ENCODE peak calls at places on chromosome 9, in four cellular contexts. One of them, this sample, is unnamed.

GRCh38 chr9:35760651-35761050 is 6.6 kb upstream of the MSMP start:
- DNase-seq in CD4-positive, alpha-beta T cell: no peak
- DNase-seq in Calu3: peak; percentile 72
- DNase-seq in NB4: no peak
- DNase-seq in this sample: no peak

GRCh38 chr9:14031015-14031414 is 282.9 kb downstream of the NFIB start:
- DNase-seq in CD4-positive, alpha-beta T cell: no peak
- DNase-seq in Calu3: no peak
- DNase-seq in NB4: no peak
- DNase-seq in this sample: no peak

GRCh38 chr9:706073-706472 is 135.4 kb upstream of the DMRT1 start:
- DNase-seq in CD4-positive, alpha-beta T cell: no peak
- DNase-seq in Calu3: no peak
- DNase-seq in NB4: peak; percentile 46
- DNase-seq in this sample: no peak

GRCh38 chr9:129270205-129270604 is 92.1 kb upstream of the IER5L start:
- DNase-seq in CD4-positive, alpha-beta T cell: peak; percentile 46
- DNase-seq in Calu3: no peak
- DNase-seq in NB4: no peak
- DNase-seq in this sample: no peak

GRCh38 chr9:109182940-109183798 is 16.1 kb upstream of the FRRS1L start:
- DNase-seq in CD4-positive, alpha-beta T cell: no peak
- DNase-seq in Calu3: peak; percentile 61
- DNase-seq in NB4: peak; percentile 26
- DNase-seq in this sample: no peak

GRCh38 chr9:110752766-110753165 is 84.2 kb downstream of the MUSK start:
- DNase-seq in CD4-positive, alpha-beta T cell: no peak
- DNase-seq in Calu3: peak; percentile 47
- DNase-seq in NB4: no peak
- DNase-seq in this sample: no peak

GRCh38 chr9:137813651-137814415 is 63.7 kb upstream of the CACNA1B start:
- DNase-seq in CD4-positive, alpha-beta T cell: no peak
- DNase-seq in Calu3: no peak
- DNase-seq in NB4: no peak
- DNase-seq in this sample: no peak

GRCh38 chr9:128372188-128372641 is 1.0 kb downstream of the URM1 start:
- DNase-seq in CD4-positive, alpha-beta T cell: no peak
- DNase-seq in Calu3: no peak
- DNase-seq in NB4: peak; percentile 15
- DNase-seq in this sample: no peak

GRCh38 chr9:18071651-18072060 is 402.3 kb upstream of the ADAMTSL1 start:
- DNase-seq in CD4-positive, alpha-beta T cell: no peak
- DNase-seq in Calu3: no peak
- DNase-seq in NB4: no peak
- DNase-seq in this sample: no peak

GRCh38 chr9:136363606-136364368 is at the start of gene DNLZ:
- DNase-seq in CD4-positive, alpha-beta T cell: peak; percentile 88
- DNase-seq in Calu3: peak; percentile 85
- DNase-seq in NB4: peak; percentile 90
- DNase-seq in this sample: peak; percentile 78

GRCh38 chr9:119834064-119834620 is 464.9 kb upstream of the BRINP1 start:
- DNase-seq in CD4-positive, alpha-beta T cell: no peak
- DNase-seq in Calu3: no peak
- DNase-seq in NB4: no peak
- DNase-seq in this sample: no peak

GRCh38 chr9:114287763-114288232 is 35.1 kb upstream of the ORM1 start:
- DNase-seq in CD4-positive, alpha-beta T cell: no peak
- DNase-seq in Calu3: no peak
- DNase-seq in NB4: no peak
- DNase-seq in this sample: no peak

GRCh38 chr9:77750981-77751340 is 102.8 kb upstream of the GNA14 start:
- DNase-seq in CD4-positive, alpha-beta T cell: no peak
- DNase-seq in Calu3: no peak
- DNase-seq in NB4: no peak
- DNase-seq in this sample: no peak

GRCh38 chr9:130530932-130531331 is 48.4 kb upstream of the FUBP3 start:
- DNase-seq in CD4-positive, alpha-beta T cell: no peak
- DNase-seq in Calu3: no peak
- DNase-seq in NB4: no peak
- DNase-seq in this sample: no peak

GRCh38 chr9:112371060-112371459 is 8.8 kb upstream of the HSDL2 start:
- DNase-seq in CD4-positive, alpha-beta T cell: no peak
- DNase-seq in Calu3: no peak
- DNase-seq in NB4: no peak
- DNase-seq in this sample: no peak

GRCh38 chr9:5714501-5715401 is 85.8 kb downstream of the RIC1 start:
- DNase-seq in CD4-positive, alpha-beta T cell: no peak
- DNase-seq in Calu3: peak; percentile 30
- DNase-seq in NB4: no peak
- DNase-seq in this sample: no peak

GRCh38 chr9:112360047-112360804 is 19.7 kb upstream of the HSDL2 start:
- DNase-seq in CD4-positive, alpha-beta T cell: no peak
- DNase-seq in Calu3: no peak
- DNase-seq in NB4: no peak
- DNase-seq in this sample: no peak

GRCh38 chr9:74304598-74304997 is 192.5 kb upstream of the RORB start:
- DNase-seq in CD4-positive, alpha-beta T cell: no peak
- DNase-seq in Calu3: no peak
- DNase-seq in NB4: no peak
- DNase-seq in this sample: no peak

GRCh38 chr9:77647659-77648457 is at the start of gene GNA14:
- DNase-seq in CD4-positive, alpha-beta T cell: no peak
- DNase-seq in Calu3: peak; percentile 5
- DNase-seq in NB4: no peak
- DNase-seq in this sample: no peak

GRCh38 chr9:82679488-82679887 is 383.5 kb downstream of the RASEF start:
- DNase-seq in CD4-positive, alpha-beta T cell: no peak
- DNase-seq in Calu3: no peak
- DNase-seq in NB4: no peak
- DNase-seq in this sample: no peak

GRCh38 chr9:16726023-16726422 is 144.4 kb downstream of the BNC2 start:
- DNase-seq in CD4-positive, alpha-beta T cell: no peak
- DNase-seq in Calu3: no peak
- DNase-seq in NB4: peak; percentile 61
- DNase-seq in this sample: no peak

GRCh38 chr9:97475079-97475478 is 26.4 kb upstream of the TMOD1 start:
- DNase-seq in CD4-positive, alpha-beta T cell: no peak
- DNase-seq in Calu3: no peak
- DNase-seq in NB4: no peak
- DNase-seq in this sample: no peak

GRCh38 chr9:2120926-2121689 is 106.0 kb downstream of the SMARCA2 start:
- DNase-seq in CD4-positive, alpha-beta T cell: no peak
- DNase-seq in Calu3: peak; percentile 15
- DNase-seq in NB4: no peak
- DNase-seq in this sample: no peak

GRCh38 chr9:16524823-16525222 is 345.6 kb downstream of the BNC2 start:
- DNase-seq in CD4-positive, alpha-beta T cell: no peak
- DNase-seq in Calu3: no peak
- DNase-seq in NB4: no peak
- DNase-seq in this sample: no peak

GRCh38 chr9:68726489-68726888 is 21.4 kb downstream of the PIP5K1B start:
- DNase-seq in CD4-positive, alpha-beta T cell: no peak
- DNase-seq in Calu3: no peak
- DNase-seq in NB4: no peak
- DNase-seq in this sample: no peak

GRCh38 chr9:88773627-88774244 is 217.5 kb upstream of the S1PR3 start:
- DNase-seq in CD4-positive, alpha-beta T cell: no peak
- DNase-seq in Calu3: no peak
- DNase-seq in NB4: peak; percentile 73
- DNase-seq in this sample: no peak

DNA sequence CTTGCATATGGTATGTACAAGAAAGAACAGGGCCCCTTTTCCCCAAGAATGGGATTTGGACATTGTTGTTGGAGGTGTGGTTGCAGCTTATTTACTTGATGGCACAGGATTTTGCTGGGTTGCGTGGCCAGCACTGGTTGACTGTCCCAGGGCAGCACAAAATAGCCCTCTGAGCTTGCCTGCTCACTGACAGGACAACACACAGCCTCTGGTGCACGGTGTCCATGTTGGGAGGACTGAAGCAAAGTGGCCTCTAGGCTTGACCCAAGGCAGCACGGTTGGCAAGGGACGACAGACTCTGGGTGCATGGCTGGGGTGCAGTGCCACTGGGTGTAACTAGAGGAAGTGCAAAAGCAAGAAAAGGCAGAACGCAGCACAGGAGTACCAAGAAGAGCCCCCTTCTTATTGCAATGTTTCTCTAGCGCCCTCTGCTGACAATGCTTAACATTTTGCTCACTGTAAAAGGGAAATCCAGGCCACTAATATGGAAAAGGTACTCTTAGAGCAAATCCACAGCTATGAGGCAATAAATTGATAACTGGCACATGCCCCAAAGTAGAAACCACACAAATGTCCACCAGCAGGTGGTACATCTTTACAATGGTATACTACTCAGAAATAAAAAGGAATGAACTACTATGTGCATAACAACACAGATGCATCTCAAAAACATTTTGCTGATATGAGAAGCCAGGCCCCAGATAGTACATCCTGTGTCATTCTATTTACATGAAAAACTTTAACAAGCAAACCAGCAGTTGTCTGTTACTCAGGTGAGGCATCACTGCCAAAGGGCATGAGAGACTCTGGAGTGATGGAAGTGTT is 47.4 kb upstream of the BARX1 start:
- DNase-seq in CD4-positive, alpha-beta T cell: no peak
- DNase-seq in Calu3: peak; percentile 30
- DNase-seq in NB4: peak; percentile 78
- DNase-seq in this sample: peak; percentile 30
- TF ChIP-seq CTCF in CD4-positive, alpha-beta T cell: peak; percentile 29
- TF ChIP-seq CTCF in Calu3: peak; percentile 42
- TF ChIP-seq CTCF in NB4: peak; percentile 77
- TF ChIP-seq CTCF in this sample: peak; percentile 80

DNA sequence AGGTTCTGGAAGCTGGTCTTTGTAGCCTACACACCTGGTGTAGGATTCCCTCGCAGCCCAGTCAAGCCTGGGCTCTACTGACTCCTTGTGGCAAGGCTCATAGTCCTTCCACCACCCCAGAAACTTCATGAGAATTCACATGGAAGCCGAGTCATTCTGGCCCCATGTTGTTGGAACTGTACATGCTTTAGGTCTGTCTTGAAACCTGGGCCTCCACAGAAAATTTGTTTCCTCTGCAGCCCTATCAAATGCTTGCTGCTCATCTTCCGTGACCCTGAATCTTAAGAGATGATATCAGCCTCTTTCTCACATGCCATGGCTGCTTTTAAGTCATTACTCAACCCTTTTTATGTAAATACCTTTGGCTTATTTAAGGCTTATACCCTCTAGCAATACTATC is 113.4 kb upstream of the GRHPR start:
- DNase-seq in CD4-positive, alpha-beta T cell: no peak
- DNase-seq in Calu3: no peak
- DNase-seq in NB4: peak; percentile 32
- DNase-seq in this sample: no peak
- TF ChIP-seq CTCF in CD4-positive, alpha-beta T cell: peak; percentile 16
- TF ChIP-seq CTCF in Calu3: no peak
- TF ChIP-seq CTCF in NB4: peak; percentile 11
- TF ChIP-seq CTCF in this sample: peak; percentile 21

GRCh38 chr9:116843863-116844620 is 156.9 kb downstream of the TRIM32 start:
- DNase-seq in CD4-positive, alpha-beta T cell: no peak
- DNase-seq in Calu3: no peak
- DNase-seq in NB4: no peak
- DNase-seq in this sample: no peak

GRCh38 chr9:116844621-116845020 is 157.5 kb downstream of the TRIM32 start:
- DNase-seq in CD4-positive, alpha-beta T cell: no peak
- DNase-seq in Calu3: no peak
- DNase-seq in NB4: no peak
- DNase-seq in this sample: no peak

GRCh38 chr9:116837038-116837998 is 150.2 kb downstream of the TRIM32 start:
- DNase-seq in CD4-positive, alpha-beta T cell: no peak
- DNase-seq in Calu3: peak; percentile 1
- DNase-seq in NB4: no peak
- DNase-seq in this sample: no peak

DNA sequence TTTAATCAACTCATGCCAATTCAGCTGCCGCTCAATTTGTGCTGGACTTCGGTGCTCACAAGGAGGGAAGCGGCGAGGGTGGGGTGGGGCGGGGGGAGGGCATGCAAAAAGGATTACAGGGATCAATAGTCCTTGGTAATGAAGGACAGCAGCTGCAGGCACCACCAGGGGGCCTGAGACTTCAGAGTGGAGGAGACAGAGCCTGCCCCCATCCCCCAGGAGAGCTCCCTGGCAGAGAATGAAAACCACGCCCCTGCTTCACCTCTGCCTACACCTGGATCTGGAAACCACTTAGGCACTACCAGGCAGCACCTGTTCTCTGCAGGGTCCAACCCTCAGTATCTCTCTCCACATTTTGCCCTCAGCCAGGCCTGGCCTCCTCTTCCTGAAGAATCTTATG is 155.6 kb downstream of the TRIM32 start:
- DNase-seq in CD4-positive, alpha-beta T cell: no peak
- DNase-seq in Calu3: no peak
- DNase-seq in NB4: no peak
- DNase-seq in this sample: no peak
- TF ChIP-seq CTCF in CD4-positive, alpha-beta T cell: no peak
- TF ChIP-seq CTCF in Calu3: no peak
- TF ChIP-seq CTCF in NB4: no peak
- TF ChIP-seq CTCF in this sample: peak; percentile 42

DNA sequence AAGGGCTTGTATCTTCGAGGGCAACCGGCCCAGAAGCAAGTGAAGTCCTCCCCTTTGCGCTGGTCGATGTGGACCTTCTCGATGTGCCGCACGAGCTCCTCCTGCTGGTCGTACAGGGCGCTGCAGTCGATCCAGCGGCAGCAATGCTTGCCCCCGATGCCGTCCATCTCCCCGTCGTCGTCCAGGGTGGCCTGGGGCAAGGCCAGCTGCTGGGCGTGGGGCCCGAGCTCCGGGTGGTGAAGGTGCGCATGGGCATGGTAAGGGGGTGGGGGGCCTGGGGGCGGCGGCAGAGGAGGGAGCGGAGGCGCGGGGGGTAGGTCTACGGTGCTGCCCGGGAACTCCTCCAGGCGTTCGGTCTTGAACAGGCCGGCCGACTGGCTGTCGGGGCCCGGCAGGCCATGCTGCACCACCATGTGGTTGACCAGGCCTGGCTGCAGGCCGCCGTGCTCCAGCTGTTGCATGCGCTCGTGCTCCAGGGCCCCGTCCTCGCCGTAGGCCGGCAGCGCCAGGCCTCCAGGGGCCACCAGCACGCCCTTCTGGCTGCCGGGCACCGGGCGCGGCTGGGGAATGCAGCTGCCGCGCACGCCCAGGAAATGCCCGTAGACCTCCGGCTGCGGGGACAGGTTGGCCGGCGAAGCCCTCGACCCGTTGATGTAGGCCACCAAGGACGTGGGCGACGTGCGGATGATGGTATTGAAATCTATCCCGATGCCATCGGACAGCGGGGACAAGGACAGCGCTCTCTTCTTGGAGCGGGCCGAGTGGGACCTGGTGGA is 181.8 kb downstream of the GLIS3 start:
- DNase-seq in CD4-positive, alpha-beta T cell: peak; percentile 42
- DNase-seq in Calu3: no peak
- DNase-seq in NB4: peak; percentile 53
- DNase-seq in this sample: no peak
- TF ChIP-seq CTCF in CD4-positive, alpha-beta T cell: peak; percentile 48
- TF ChIP-seq CTCF in Calu3: no peak
- TF ChIP-seq CTCF in NB4: peak; percentile 78
- TF ChIP-seq CTCF in this sample: peak; percentile 15

This sample was measured in progenitor cell of endocrine pancreas.